ENCODE peak calls at places on chromosome 6, in eight cellular contexts. Z is activated T-cell treated with anti-CD3 and anti-CD28 coated beads, Interleukin-2, amount 50 U/mL, for 24 hours; O is astrocyte of the spinal cord; M is sciatic nerve; T is Panc1; N is CD8-positive, alpha-beta memory T cell; S is RCC 7860; B is upper lobe of right lung. L is an unnamed sample.

GRCh38 chr6:157036245-157036681 is 259.1 kb downstream of the ARID1B start:
- DNase-seq in Z (no peak), O (no peak), M (no peak), T (no peak), N (no peak), S (no peak), B (no peak), L (no peak)

GRCh38 chr6:27477318-27478013 is 4.6 kb upstream of the ZNF184 start:
- DNase-seq in Z (no peak), O (no peak), M (no peak), T (no peak), N (no peak), S (no peak), B (no peak), L (no peak)

GRCh38 chr6:8108031-8108660 is 5.8 kb upstream of the EEF1E1 start:
- DNase-seq in Z (no peak), O (peak), M (no peak), T (peak), N (no peak), S (peak), B (no peak), L (no peak)

GRCh38 chr6:86357877-86358276 is 579.5 kb upstream of the HTR1E start:
- DNase-seq in Z (no peak), O (no peak), M (no peak), T (no peak), N (no peak), S (no peak), B (no peak), L (no peak)

GRCh38 chr6:34350937-34351217 is 41.6 kb downstream of the NUDT3 start:
- DNase-seq in Z (no peak), O (no peak), M (no peak), T (no peak), N (no peak), S (no peak), B (no peak), L (no peak)

GRCh38 chr6:130223508-130223907 is 757 bp upstream of the SAMD3 start:
- DNase-seq in Z (peak), O (no peak), M (no peak), T (no peak), N (peak), S (no peak), B (no peak), L (peak)

GRCh38 chr6:166907871-166908806 is 48.2 kb downstream of the RNASET2 start:
- DNase-seq in Z (no peak), O (no peak), M (no peak), T (no peak), N (no peak), S (no peak), B (no peak), L (no peak)

GRCh38 chr6:116511424-116512131 is at the start of gene CALHM5:
- DNase-seq in Z (no peak), O (peak), M (peak), T (peak), N (no peak), S (peak), B (no peak), L (no peak)